ENCODE peak calls at places on chromosomes 3 and 15, in four cellular contexts. One of them, this sample, is unnamed.

GRCh38 chr3:62585861-62586260 is 212.5 kb upstream of the FEZF2 start:
- DNase-seq in GM23248: no peak
- DNase-seq in MM.1S: no peak
- DNase-seq in hepatocyte: no peak
- DNase-seq in this sample: no peak

GRCh38 chr15:101368086-101368780 is 73.2 kb upstream of the SNRPA1 start:
- DNase-seq in GM23248: no peak
- DNase-seq in MM.1S: no peak
- DNase-seq in hepatocyte: no peak
- DNase-seq in this sample: no peak

GRCh38 chr3:165753560-165753959 is 83.7 kb downstream of the BCHE start:
- DNase-seq in GM23248: no peak
- DNase-seq in MM.1S: no peak
- DNase-seq in hepatocyte: no peak
- DNase-seq in this sample: no peak

GRCh38 chr3:172134352-172134751 is 95.0 kb downstream of the FNDC3B start:
- DNase-seq in GM23248: no peak
- DNase-seq in MM.1S: peak; percentile 70
- DNase-seq in hepatocyte: no peak
- DNase-seq in this sample: no peak

GRCh38 chr15:92653836-92654524 is 1.6 kb downstream of the FAM174B start:
- DNase-seq in GM23248: no peak
- DNase-seq in MM.1S: peak; percentile 21
- DNase-seq in hepatocyte: peak; percentile 72
- DNase-seq in this sample: no peak

GRCh38 chr15:35680951-35681350 is 135.0 kb upstream of the DPH6 start:
- DNase-seq in GM23248: no peak
- DNase-seq in MM.1S: no peak
- DNase-seq in hepatocyte: no peak
- DNase-seq in this sample: no peak

GRCh38 chr3:43062556-43063040 is 43.3 kb downstream of the POMGNT2 start:
- DNase-seq in GM23248: peak; percentile 50
- DNase-seq in MM.1S: no peak
- DNase-seq in hepatocyte: no peak
- DNase-seq in this sample: peak; percentile 33

GRCh38 chr3:32438596-32439344 is 47.1 kb downstream of the CMTM7 start:
- DNase-seq in GM23248: no peak
- DNase-seq in MM.1S: peak; percentile 63
- DNase-seq in hepatocyte: no peak
- DNase-seq in this sample: no peak

GRCh38 chr3:195549931-195550519 is 6.9 kb upstream of the PPP1R2 start:
- DNase-seq in GM23248: no peak
- DNase-seq in MM.1S: peak; percentile 89
- DNase-seq in hepatocyte: no peak
- DNase-seq in this sample: no peak

GRCh38 chr3:34174740-34175139 is 376.3 kb downstream of the PDCD6IP start:
- DNase-seq in GM23248: no peak
- DNase-seq in MM.1S: no peak
- DNase-seq in hepatocyte: no peak
- DNase-seq in this sample: no peak

GRCh38 chr15:35067501-35068347 is 17.4 kb downstream of the NANOGP8 start:
- DNase-seq in GM23248: no peak
- DNase-seq in MM.1S: no peak
- DNase-seq in hepatocyte: no peak
- DNase-seq in this sample: no peak

GRCh38 chr3:59820352-59820934 is 770.6 kb upstream of the CFAP20DC start:
- DNase-seq in GM23248: peak; percentile 71
- DNase-seq in MM.1S: no peak
- DNase-seq in hepatocyte: no peak
- DNase-seq in this sample: no peak

GRCh38 chr15:78393137-78393536 is 44.9 kb upstream of the IREB2 start:
- DNase-seq in GM23248: no peak
- DNase-seq in MM.1S: no peak
- DNase-seq in hepatocyte: no peak
- DNase-seq in this sample: no peak

GRCh38 chr3:15286022-15286421 is 46.4 kb downstream of the SH3BP5 start:
- DNase-seq in GM23248: no peak
- DNase-seq in MM.1S: no peak
- DNase-seq in hepatocyte: no peak
- DNase-seq in this sample: peak; percentile 68

GRCh38 chr3:54374214-54374855 is 252.0 kb downstream of the CACNA2D3 start:
- DNase-seq in GM23248: peak; percentile 19
- DNase-seq in MM.1S: peak; percentile 14
- DNase-seq in hepatocyte: peak; percentile 53
- DNase-seq in this sample: peak; percentile 78

GRCh38 chr15:37109151-37109912 is 9.0 kb upstream of the MEIS2 start:
- DNase-seq in GM23248: no peak
- DNase-seq in MM.1S: no peak
- DNase-seq in hepatocyte: no peak
- DNase-seq in this sample: peak; percentile 80

GRCh38 chr15:100765458-100766224 is 114.0 kb upstream of the ALDH1A3 start:
- DNase-seq in GM23248: no peak
- DNase-seq in MM.1S: no peak
- DNase-seq in hepatocyte: no peak
- DNase-seq in this sample: no peak

GRCh38 chr3:25033407-25034029 is 394.5 kb upstream of the RARB start:
- DNase-seq in GM23248: peak; percentile 40
- DNase-seq in MM.1S: peak; percentile 52
- DNase-seq in hepatocyte: peak; percentile 67
- DNase-seq in this sample: peak; percentile 93

GRCh38 chr3:118817748-118818165 is 216.9 kb downstream of the IGSF11 start:
- DNase-seq in GM23248: peak; percentile 74
- DNase-seq in MM.1S: peak; percentile 65
- DNase-seq in hepatocyte: peak; percentile 83
- DNase-seq in this sample: peak; percentile 88

GRCh38 chr3:179005213-179005612 is 66.4 kb downstream of the ZMAT3 start:
- DNase-seq in GM23248: no peak
- DNase-seq in MM.1S: no peak
- DNase-seq in hepatocyte: no peak
- DNase-seq in this sample: no peak

GRCh38 chr3:24387493-24387892 is 107.2 kb downstream of the THRB start:
- DNase-seq in GM23248: peak; percentile 74
- DNase-seq in MM.1S: no peak
- DNase-seq in hepatocyte: no peak
- DNase-seq in this sample: no peak

GRCh38 chr15:29573197-29573838 is 248.9 kb downstream of the TJP1 start:
- DNase-seq in GM23248: no peak
- DNase-seq in MM.1S: no peak
- DNase-seq in hepatocyte: no peak
- DNase-seq in this sample: no peak

GRCh38 chr3:11186318-11186692 is 32.0 kb downstream of the HRH1 start:
- DNase-seq in GM23248: no peak
- DNase-seq in MM.1S: no peak
- DNase-seq in hepatocyte: no peak
- DNase-seq in this sample: no peak

GRCh38 chr15:75123395-75123794 is 78.3 kb upstream of the C15orf39 start:
- DNase-seq in GM23248: peak; percentile 81
- DNase-seq in MM.1S: no peak
- DNase-seq in hepatocyte: no peak
- DNase-seq in this sample: no peak

GRCh38 chr3:43087249-43087776 is 18.6 kb downstream of the POMGNT2 start:
- DNase-seq in GM23248: peak; percentile 11
- DNase-seq in MM.1S: no peak
- DNase-seq in hepatocyte: no peak
- DNase-seq in this sample: no peak

GRCh38 chr15:68797589-68798377 is 22.9 kb downstream of the ANP32A start:
- DNase-seq in GM23248: no peak
- DNase-seq in MM.1S: no peak
- DNase-seq in hepatocyte: no peak
- DNase-seq in this sample: no peak

GRCh38 chr3:60294181-60294580 is 957.1 kb downstream of the FHIT start:
- DNase-seq in GM23248: peak; percentile 64
- DNase-seq in MM.1S: no peak
- DNase-seq in hepatocyte: no peak
- DNase-seq in this sample: no peak

GRCh38 chr3:74353039-74353438 is 261.4 kb downstream of the CNTN3 start:
- DNase-seq in GM23248: peak; percentile 4
- DNase-seq in MM.1S: no peak
- DNase-seq in hepatocyte: no peak
- DNase-seq in this sample: peak; percentile 59

GRCh38 chr3:138914870-138915502 is 32.0 kb downstream of the FOXL2 start:
- DNase-seq in GM23248: no peak
- DNase-seq in MM.1S: no peak
- DNase-seq in hepatocyte: peak; percentile 73
- DNase-seq in this sample: peak; percentile 56

DNA sequence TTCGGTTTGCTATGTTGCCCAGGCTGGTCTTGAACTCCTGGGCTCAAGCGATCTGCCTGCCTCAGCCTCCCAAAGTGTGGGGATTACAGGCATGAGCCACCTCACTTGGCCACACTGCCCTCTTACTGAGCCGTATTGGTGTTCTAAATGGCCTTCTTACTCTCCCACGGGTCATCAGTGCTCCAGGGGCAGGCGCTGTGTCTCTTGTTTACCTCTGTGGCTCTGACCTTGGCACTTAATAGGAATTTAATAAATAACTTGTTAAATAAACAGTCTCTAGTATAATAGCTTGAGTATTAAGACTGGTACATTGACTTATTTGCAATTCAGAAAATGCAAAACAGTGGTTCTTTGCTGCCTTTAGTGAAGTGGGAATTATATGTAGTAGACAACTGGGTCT is 13.7 kb downstream of the FLNB start:
- DNase-seq in GM23248: no peak
- DNase-seq in MM.1S: no peak
- DNase-seq in hepatocyte: no peak
- DNase-seq in this sample: no peak
- H4K20me1 ChIP-seq in GM23248: peaks cover 10% of the 10 kb centered on the region
- H4K20me1 ChIP-seq in MM.1S: no peaks in the 10 kb centered on the region
- H4K20me1 ChIP-seq in hepatocyte: peaks cover 68% of the 10 kb centered on the region
- H4K20me1 ChIP-seq in this sample: peaks cover 10% of the 10 kb centered on the region

GRCh38 chr15:94097567-94097966 is 133.8 kb upstream of the MCTP2 start:
- DNase-seq in GM23248: peak; percentile 53
- DNase-seq in MM.1S: no peak
- DNase-seq in hepatocyte: no peak
- DNase-seq in this sample: no peak
- TF ChIP-seq EZH2phosphoT487 in GM23248: no peak
- TF ChIP-seq EZH2phosphoT487 in MM.1S: no peak
- TF ChIP-seq EZH2phosphoT487 in hepatocyte: no peak
- TF ChIP-seq EZH2phosphoT487 in this sample: no peak

DNA sequence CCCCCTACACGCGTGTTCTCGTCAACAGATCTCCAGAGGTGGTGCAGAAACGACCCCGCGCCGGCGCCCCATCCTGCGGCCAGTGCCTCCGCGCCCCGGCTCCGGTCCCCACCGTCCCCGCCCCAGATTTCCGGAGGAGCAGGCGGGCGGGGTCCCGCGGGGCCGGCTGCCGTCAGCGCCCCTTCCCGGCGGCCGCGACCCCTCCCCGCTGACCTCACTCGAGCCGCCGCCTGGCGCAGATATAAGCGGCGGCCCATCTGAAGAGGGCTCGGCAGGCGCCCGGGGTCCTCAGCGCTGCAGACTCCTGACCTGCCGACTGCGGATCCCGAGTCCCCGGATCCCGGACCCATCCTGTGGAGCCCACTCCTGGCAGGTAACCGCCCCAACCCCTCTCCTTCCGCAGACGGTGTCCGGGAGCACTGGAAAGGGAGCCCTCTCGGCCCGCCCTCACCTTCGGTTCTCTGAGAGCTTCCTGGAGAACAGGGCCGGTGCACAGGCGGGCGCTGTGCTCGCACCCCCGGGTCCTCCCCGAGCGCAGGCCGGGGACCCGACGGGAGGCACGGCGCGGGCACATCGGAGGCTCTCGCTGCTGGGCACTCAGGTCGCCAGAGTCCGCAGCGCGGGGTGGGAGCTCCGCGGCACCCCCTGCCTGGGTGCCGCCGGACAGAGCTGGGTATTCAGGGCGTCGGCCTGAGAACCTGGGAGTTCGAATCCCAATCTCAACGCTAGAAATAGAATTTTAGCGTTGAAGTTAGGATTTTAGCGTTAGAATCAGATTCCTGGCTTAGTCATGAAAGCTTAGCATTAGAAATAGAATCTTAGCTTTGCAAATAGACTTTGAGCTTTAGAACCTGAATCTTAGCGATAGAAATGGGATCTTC is at the start of gene TRH:
- DNase-seq in GM23248: no peak
- DNase-seq in MM.1S: no peak
- DNase-seq in hepatocyte: no peak
- DNase-seq in this sample: peak; percentile 63
- TF ChIP-seq EZH2 in GM23248: no peak
- TF ChIP-seq EZH2 in MM.1S: no peak
- TF ChIP-seq EZH2 in hepatocyte: peak; percentile 91
- TF ChIP-seq EZH2 in this sample: peak; percentile 90

DNA sequence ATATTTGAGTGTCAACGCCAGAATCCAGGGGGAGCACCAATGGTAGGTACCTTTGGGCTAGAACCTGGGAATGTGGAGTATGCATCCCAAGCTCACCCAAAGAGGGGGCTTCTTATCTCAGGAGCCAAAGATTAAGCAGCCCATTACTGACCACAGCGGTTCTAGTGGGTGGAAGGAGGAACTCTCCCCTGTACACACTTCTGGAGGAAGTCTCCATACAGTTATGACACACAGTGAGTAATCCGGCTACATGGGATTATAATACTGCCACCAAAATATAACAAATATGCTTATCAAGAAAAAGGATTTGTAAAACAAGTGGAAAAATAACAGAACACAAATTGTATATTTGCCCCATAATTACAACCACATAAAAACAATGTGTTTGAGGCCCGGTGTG is 8.4 kb downstream of the MYO1E start:
- DNase-seq in GM23248: peak; percentile 62
- DNase-seq in MM.1S: no peak
- DNase-seq in hepatocyte: no peak
- DNase-seq in this sample: no peak
- H4K20me1 ChIP-seq in GM23248: no peaks in the 10 kb centered on the region
- H4K20me1 ChIP-seq in MM.1S: no peaks in the 10 kb centered on the region
- H4K20me1 ChIP-seq in hepatocyte: peaks cover 5% of the 10 kb centered on the region
- H4K20me1 ChIP-seq in this sample: peaks cover 18% of the 10 kb centered on the region

GRCh38 chr3:45137656-45138181 is 8.5 kb downstream of the CDCP1 start:
- DNase-seq in GM23248: peak; percentile 61
- DNase-seq in MM.1S: no peak
- DNase-seq in hepatocyte: no peak
- DNase-seq in this sample: peak; percentile 39
- TF ChIP-seq EZH2phosphoT487 in GM23248: no peak
- TF ChIP-seq EZH2phosphoT487 in MM.1S: no peak
- TF ChIP-seq EZH2phosphoT487 in hepatocyte: no peak
- TF ChIP-seq EZH2phosphoT487 in this sample: no peak

GRCh38 chr15:32898991-32899613 is 181.3 kb downstream of the GREM1 start:
- DNase-seq in GM23248: no peak
- DNase-seq in MM.1S: no peak
- DNase-seq in hepatocyte: no peak
- DNase-seq in this sample: peak; percentile 82
- TF ChIP-seq EZH2 in GM23248: no peak
- TF ChIP-seq EZH2 in MM.1S: no peak
- TF ChIP-seq EZH2 in hepatocyte: no peak
- TF ChIP-seq EZH2 in this sample: no peak